ENCODE peak calls at places on chromosomes 5 and 9, in nine cellular contexts. Y, Z, O, D, U, X, I, F and P are unnamed samples.

GRCh38 chr9:137317979-137318511 is 16.0 kb upstream of the NRARP start:
- DNase-seq in Y (peak; percentile 9), Z (no peak), O (peak; percentile 25), D (no peak), U (no peak), X (no peak), I (no peak), F (no peak), P (no peak)

GRCh38 chr9:76045217-76045616 is 154.7 kb downstream of the PCSK5 start:
- DNase-seq in Y (no peak), Z (no peak), O (no peak), D (no peak), U (no peak), X (no peak), I (no peak), F (no peak), P (no peak)

GRCh38 chr5:88940712-88941111 is 57.7 kb upstream of the MEF2C start:
- DNase-seq in Y (no peak), Z (no peak), O (no peak), D (no peak), U (no peak), X (peak; percentile 13), I (no peak), F (no peak), P (no peak)

GRCh38 chr9:84819446-84819845 is 149.9 kb downstream of the NTRK2 start:
- DNase-seq in Y (no peak), Z (peak; percentile 23), O (no peak), D (no peak), U (no peak), X (no peak), I (no peak), F (no peak), P (no peak)

GRCh38 chr5:174750720-174751119 is 26.3 kb downstream of the MSX2 start:
- DNase-seq in Y (no peak), Z (no peak), O (no peak), D (no peak), U (no peak), X (no peak), I (no peak), F (no peak), P (no peak)

GRCh38 chr9:83744206-83744605 is 36.4 kb upstream of the UBQLN1 start:
- DNase-seq in Y (no peak), Z (no peak), O (no peak), D (no peak), U (no peak), X (no peak), I (no peak), F (no peak), P (no peak)

GRCh38 chr9:79989079-79989478 is 417.3 kb downstream of the TLE4 start:
- DNase-seq in Y (no peak), Z (peak; percentile 10), O (no peak), D (no peak), U (no peak), X (no peak), I (no peak), F (no peak), P (no peak)

GRCh38 chr5:38931731-38932130 is 85.9 kb downstream of the OSMR start:
- DNase-seq in Y (no peak), Z (no peak), O (no peak), D (no peak), U (no peak), X (no peak), I (no peak), F (no peak), P (no peak)

GRCh38 chr9:78831726-78832125 is 534.8 kb downstream of the PSAT1 start:
- DNase-seq in Y (no peak), Z (no peak), O (no peak), D (no peak), U (no peak), X (no peak), I (no peak), F (no peak), P (no peak)

GRCh38 chr9:130406278-130406895 is 38.4 kb upstream of the ASS1 start:
- DNase-seq in Y (no peak), Z (no peak), O (no peak), D (no peak), U (no peak), X (no peak), I (no peak), F (no peak), P (no peak)

GRCh38 chr9:124659099-124659659 is 111.9 kb downstream of the NR6A1 start:
- DNase-seq in Y (peak; percentile 53), Z (peak; percentile 84), O (peak; percentile 54), D (peak; percentile 86), U (peak; percentile 81), X (peak; percentile 81), I (peak; percentile 93), F (peak; percentile 69), P (peak; percentile 81)

GRCh38 chr5:87581661-87582060 is 168.9 kb upstream of the CCNH start:
- DNase-seq in Y (no peak), Z (no peak), O (no peak), D (no peak), U (no peak), X (no peak), I (no peak), F (no peak), P (no peak)

GRCh38 chr9:71242081-71242480 is 120.7 kb upstream of the TRPM3 start:
- DNase-seq in Y (no peak), Z (no peak), O (no peak), D (no peak), U (no peak), X (no peak), I (no peak), F (no peak), P (no peak)

GRCh38 chr9:104025109-104025508 is 69.0 kb upstream of the SMC2 start:
- DNase-seq in Y (no peak), Z (no peak), O (no peak), D (no peak), U (no peak), X (no peak), I (no peak), F (no peak), P (no peak)

GRCh38 chr9:20384642-20385041 is 237.7 kb downstream of the MLLT3 start:
- DNase-seq in Y (no peak), Z (no peak), O (no peak), D (no peak), U (no peak), X (no peak), I (no peak), F (no peak), P (no peak)

GRCh38 chr5:139386039-139386438 is 2.9 kb upstream of the SLC23A1 start:
- DNase-seq in Y (no peak), Z (no peak), O (no peak), D (peak; percentile 76), U (no peak), X (no peak), I (no peak), F (no peak), P (no peak)

GRCh38 chr5:147179555-147180147 is 55.2 kb upstream of the STK32A start:
- DNase-seq in Y (no peak), Z (no peak), O (no peak), D (no peak), U (no peak), X (no peak), I (no peak), F (no peak), P (no peak)

GRCh38 chr5:64869419-64869818 is 100.7 kb downstream of the CWC27 start:
- DNase-seq in Y (no peak), Z (no peak), O (no peak), D (no peak), U (no peak), X (no peak), I (peak; percentile 27), F (no peak), P (no peak)

GRCh38 chr5:149143470-149143869 is 2.2 kb downstream of the ABLIM3 start:
- DNase-seq in Y (no peak), Z (no peak), O (no peak), D (no peak), U (no peak), X (no peak), I (no peak), F (no peak), P (no peak)
- H3K4me3 ChIP-seq in Y (no peak overlapping the region), Z (no peak overlapping the region), O (no peak overlapping the region), D (no peak overlapping the region), U (no peak overlapping the region), X (no peak overlapping the region), I (peak overlapping the region; percentile 49), F (peak overlapping the region; percentile 89), P (no peak overlapping the region)

DNA sequence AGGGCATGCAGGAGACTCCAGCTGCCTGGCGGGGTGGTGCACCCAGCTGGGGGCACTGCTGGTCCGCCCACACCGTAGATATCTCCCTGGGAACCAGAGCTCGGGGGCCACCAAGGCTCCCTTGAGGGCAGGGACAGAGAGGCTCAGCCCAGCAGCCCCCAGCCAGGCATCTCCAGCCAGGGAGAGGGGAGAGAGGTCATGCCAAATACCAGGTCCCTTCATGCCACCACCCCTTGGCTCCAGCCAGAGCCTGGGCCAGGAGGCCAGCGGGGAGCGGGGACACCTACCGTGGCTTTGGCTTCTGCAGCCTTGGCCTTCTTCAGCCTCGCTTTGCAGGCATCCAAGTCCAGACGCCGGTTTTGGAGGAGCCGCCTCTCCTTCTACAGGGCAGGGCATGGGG is 14.0 kb downstream of the SH3GLB2 start:
- DNase-seq in Y (no peak), Z (no peak), O (no peak), D (no peak), U (no peak), X (no peak), I (no peak), F (no peak), P (no peak)
- H3K27ac ChIP-seq in Y (no peak overlapping the region), Z (no peak overlapping the region), O (no peak overlapping the region), D (no peak overlapping the region), U (no peak overlapping the region), X (no peak overlapping the region), I (no peak overlapping the region), F (no peak overlapping the region), P (no peak overlapping the region)

DNA sequence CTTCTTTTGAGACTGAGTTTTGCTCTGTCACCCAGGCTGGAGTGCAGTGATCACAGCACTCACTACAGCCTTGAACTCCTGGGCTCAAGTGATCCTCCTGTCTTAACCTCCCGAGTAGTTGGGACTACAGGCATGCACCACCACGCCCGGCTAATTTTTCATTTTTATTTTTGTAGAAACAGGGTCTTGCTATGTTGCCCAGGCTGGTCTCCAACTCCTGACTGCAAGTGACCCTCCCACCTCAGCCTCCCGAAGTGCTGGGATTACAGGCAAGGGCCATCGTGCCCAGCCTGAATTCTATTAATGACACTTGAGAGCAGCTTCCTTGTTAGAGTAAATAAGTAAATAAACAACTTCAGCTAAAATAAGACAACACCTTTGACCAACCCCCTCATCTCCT is 12.3 kb downstream of the ROR2 start:
- DNase-seq in Y (peak; percentile 17), Z (no peak), O (no peak), D (no peak), U (no peak), X (no peak), I (no peak), F (no peak), P (no peak)
- H3K4me3 ChIP-seq in Y (no peak overlapping the region), Z (no peak overlapping the region), O (no peak overlapping the region), D (no peak overlapping the region), U (no peak overlapping the region), X (no peak overlapping the region), I (no peak overlapping the region), F (no peak overlapping the region), P (no peak overlapping the region)

DNA sequence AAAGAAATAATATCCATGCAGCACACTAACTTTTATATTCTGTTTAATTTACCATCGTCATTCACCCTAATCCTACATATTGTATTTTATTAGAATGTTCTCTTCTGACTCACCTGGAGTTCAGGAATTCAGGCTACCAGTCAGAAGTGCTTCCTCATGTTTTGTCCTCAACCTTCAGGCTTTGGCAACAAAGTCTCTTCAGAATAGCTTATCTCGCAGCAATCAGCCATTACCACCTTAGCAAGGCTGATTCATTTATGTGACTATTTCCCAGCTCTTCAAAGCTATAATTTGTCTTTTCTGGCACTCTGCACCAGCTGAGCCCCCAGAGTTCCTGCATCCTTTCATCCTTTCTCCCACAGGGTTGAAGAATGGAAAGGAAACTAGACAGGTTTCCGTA is 365.5 kb upstream of the CDH18 start:
- DNase-seq in Y (no peak), Z (no peak), O (no peak), D (no peak), U (no peak), X (no peak), I (no peak), F (no peak), P (no peak)
- H3K27ac ChIP-seq in Y (no peak overlapping the region), Z (no peak overlapping the region), O (no peak overlapping the region), D (no peak overlapping the region), U (no peak overlapping the region), X (no peak overlapping the region), I (no peak overlapping the region), F (no peak overlapping the region), P (no peak overlapping the region)